ENCODE peak calls at places on chromosome 16, in seven cellular contexts. Z, M, N, I, S, K and F are unnamed samples.

GRCh38 chr16:66832661-66833305 is 2.0 kb upstream of the NAE1 start:
- DNase-seq in N (no peak), K (no peak), Z (no peak), M (no peak), S (no peak), I (no peak), F (no peak)

GRCh38 chr16:48629016-48629415 is 19.0 kb upstream of the N4BP1 start:
- DNase-seq in K (no peak), Z (no peak), S (no peak), N (no peak), M (no peak), I (no peak), F (no peak)

GRCh38 chr16:54277845-54278703 is 8.5 kb downstream of the IRX3 start:
- DNase-seq in M (no peak), N (no peak), Z (peak), S (no peak), K (no peak), I (peak), F (no peak)

GRCh38 chr16:253833-254232 is 19.2 kb downstream of the FAM234A start:
- DNase-seq in I (no peak), S (no peak), M (no peak), N (no peak), Z (no peak), K (no peak), F (no peak)

GRCh38 chr16:46817961-46818360 is 13.0 kb downstream of the C16orf87 start:
- DNase-seq in S (no peak), Z (no peak), I (no peak), M (no peak), N (no peak), K (no peak), F (no peak)

GRCh38 chr16:86508947-86509758 is 1.2 kb upstream of the FOXF1 start:
- DNase-seq in I (no peak), S (no peak), N (peak), Z (no peak), K (no peak), M (peak), F (no peak)

GRCh38 chr16:13935408-13935807 is 15.5 kb downstream of the ERCC4 start:
- DNase-seq in I (no peak), Z (no peak), S (no peak), N (no peak), K (no peak), M (no peak), F (no peak)

GRCh38 chr16:66844342-66845079 is at the start of gene CA7:
- DNase-seq in Z (no peak), M (no peak), S (no peak), K (no peak), I (no peak), N (no peak), F (no peak)

GRCh38 chr16:46918905-46919792 is 35.0 kb downstream of the GPT2 start:
- DNase-seq in K (no peak), S (no peak), I (no peak), M (no peak), N (no peak), Z (no peak), F (peak)

GRCh38 chr16:67017810-67018488 is 11.0 kb upstream of the CBFB start:
- DNase-seq in N (peak), Z (peak), I (peak), S (peak), M (peak), K (peak), F (peak)